ENCODE peak calls at places on chromosomes 7 and 10, in five cellular contexts. One of them, this sample, is unnamed.

GRCh38 chr10:13712799-13713581 is 126.2 kb downstream of the PRPF18 start:
- DNase-seq in right atrium auricular region: peak; percentile 90
- DNase-seq in fibroblast of the aortic adventitia: peak; percentile 97
- DNase-seq in choroid plexus epithelial cell: peak; percentile 94
- DNase-seq in brain microvascular endothelial cell: peak; percentile 98
- DNase-seq in this sample: peak; percentile 84

GRCh38 chr7:41232086-41232485 is 470.8 kb downstream of the INHBA start:
- DNase-seq in right atrium auricular region: no peak
- DNase-seq in fibroblast of the aortic adventitia: peak; percentile 48
- DNase-seq in brain microvascular endothelial cell: peak; percentile 34
- DNase-seq in choroid plexus epithelial cell: peak; percentile 38
- DNase-seq in this sample: no peak

GRCh38 chr7:133714654-133715053 is 412.5 kb upstream of the LRGUK start:
- DNase-seq in fibroblast of the aortic adventitia: no peak
- DNase-seq in right atrium auricular region: no peak
- DNase-seq in choroid plexus epithelial cell: no peak
- DNase-seq in brain microvascular endothelial cell: no peak
- DNase-seq in this sample: no peak

GRCh38 chr10:131975796-131976195 is 5.9 kb downstream of the BNIP3 start:
- DNase-seq in right atrium auricular region: no peak
- DNase-seq in choroid plexus epithelial cell: no peak
- DNase-seq in brain microvascular endothelial cell: no peak
- DNase-seq in fibroblast of the aortic adventitia: no peak
- DNase-seq in this sample: no peak

GRCh38 chr7:27073066-27073465 is 22.7 kb downstream of the HOXA1 start:
- DNase-seq in choroid plexus epithelial cell: no peak
- DNase-seq in right atrium auricular region: no peak
- DNase-seq in fibroblast of the aortic adventitia: no peak
- DNase-seq in brain microvascular endothelial cell: no peak
- DNase-seq in this sample: no peak

GRCh38 chr10:100654835-100655759 is 90.3 kb upstream of the PAX2 start:
- DNase-seq in right atrium auricular region: no peak
- DNase-seq in fibroblast of the aortic adventitia: no peak
- DNase-seq in brain microvascular endothelial cell: no peak
- DNase-seq in choroid plexus epithelial cell: no peak
- DNase-seq in this sample: no peak

GRCh38 chr7:44279286-44279685 is 46.1 kb downstream of the CAMK2B start:
- DNase-seq in choroid plexus epithelial cell: no peak
- DNase-seq in brain microvascular endothelial cell: no peak
- DNase-seq in right atrium auricular region: no peak
- DNase-seq in fibroblast of the aortic adventitia: no peak
- DNase-seq in this sample: no peak

GRCh38 chr7:113086431-113086888 is at the start of gene GPR85:
- DNase-seq in brain microvascular endothelial cell: peak; percentile 67
- DNase-seq in choroid plexus epithelial cell: peak; percentile 82
- DNase-seq in fibroblast of the aortic adventitia: peak; percentile 74
- DNase-seq in right atrium auricular region: no peak
- DNase-seq in this sample: peak; percentile 91

GRCh38 chr10:42981358-42982236 is 95.3 kb upstream of the RET start:
- DNase-seq in brain microvascular endothelial cell: no peak
- DNase-seq in choroid plexus epithelial cell: no peak
- DNase-seq in right atrium auricular region: peak; percentile 42
- DNase-seq in fibroblast of the aortic adventitia: no peak
- DNase-seq in this sample: no peak

GRCh38 chr10:13347235-13348156 is 597 bp downstream of the SEPHS1 start:
- DNase-seq in choroid plexus epithelial cell: peak; percentile 78
- DNase-seq in brain microvascular endothelial cell: peak; percentile 24
- DNase-seq in right atrium auricular region: peak; percentile 65
- DNase-seq in fibroblast of the aortic adventitia: peak; percentile 60
- DNase-seq in this sample: peak; percentile 93

GRCh38 chr7:158277219-158278141 is 310.1 kb downstream of the PTPRN2 start:
- DNase-seq in choroid plexus epithelial cell: no peak
- DNase-seq in right atrium auricular region: no peak
- DNase-seq in brain microvascular endothelial cell: no peak
- DNase-seq in fibroblast of the aortic adventitia: no peak
- DNase-seq in this sample: no peak

GRCh38 chr7:102978280-102978679 is 65.5 kb downstream of the LRRC17 start:
- DNase-seq in fibroblast of the aortic adventitia: peak; percentile 92
- DNase-seq in choroid plexus epithelial cell: peak; percentile 85
- DNase-seq in brain microvascular endothelial cell: peak; percentile 84
- DNase-seq in right atrium auricular region: no peak
- DNase-seq in this sample: peak; percentile 49

GRCh38 chr10:132806126-132807061 is 20.4 kb upstream of the NKX6-2 start:
- DNase-seq in brain microvascular endothelial cell: no peak
- DNase-seq in fibroblast of the aortic adventitia: peak; percentile 2
- DNase-seq in right atrium auricular region: no peak
- DNase-seq in choroid plexus epithelial cell: peak; percentile 17
- DNase-seq in this sample: peak; percentile 23

GRCh38 chr10:48533951-48534720 is 70.7 kb downstream of the ARHGAP22 start:
- DNase-seq in brain microvascular endothelial cell: no peak
- DNase-seq in choroid plexus epithelial cell: no peak
- DNase-seq in fibroblast of the aortic adventitia: peak; percentile 85
- DNase-seq in right atrium auricular region: no peak
- DNase-seq in this sample: peak; percentile 48

GRCh38 chr7:71896535-71896934 is 515.6 kb downstream of the CALN1 start:
- DNase-seq in brain microvascular endothelial cell: no peak
- DNase-seq in choroid plexus epithelial cell: no peak
- DNase-seq in right atrium auricular region: no peak
- DNase-seq in fibroblast of the aortic adventitia: no peak
- DNase-seq in this sample: no peak

GRCh38 chr10:112471878-112472487 is 25.0 kb downstream of the VTI1A start:
- DNase-seq in fibroblast of the aortic adventitia: peak; percentile 75
- DNase-seq in choroid plexus epithelial cell: peak; percentile 81
- DNase-seq in brain microvascular endothelial cell: no peak
- DNase-seq in right atrium auricular region: no peak
- DNase-seq in this sample: peak; percentile 73

GRCh38 chr10:50653758-50654157 is 30.0 kb upstream of the SGMS1 start:
- DNase-seq in choroid plexus epithelial cell: no peak
- DNase-seq in right atrium auricular region: no peak
- DNase-seq in fibroblast of the aortic adventitia: no peak
- DNase-seq in brain microvascular endothelial cell: no peak
- DNase-seq in this sample: no peak

GRCh38 chr10:12710594-12711343 is 290.7 kb downstream of the CCDC3 start:
- DNase-seq in fibroblast of the aortic adventitia: peak; percentile 94
- DNase-seq in brain microvascular endothelial cell: peak; percentile 79
- DNase-seq in right atrium auricular region: peak; percentile 87
- DNase-seq in choroid plexus epithelial cell: peak; percentile 95
- DNase-seq in this sample: peak; percentile 94

GRCh38 chr10:13117842-13118783 is 18.1 kb downstream of the OPTN start:
- DNase-seq in fibroblast of the aortic adventitia: no peak
- DNase-seq in right atrium auricular region: no peak
- DNase-seq in brain microvascular endothelial cell: no peak
- DNase-seq in choroid plexus epithelial cell: no peak
- DNase-seq in this sample: no peak

GRCh38 chr7:136530831-136531230 is 337.6 kb upstream of the CHRM2 start:
- DNase-seq in fibroblast of the aortic adventitia: no peak
- DNase-seq in brain microvascular endothelial cell: no peak
- DNase-seq in choroid plexus epithelial cell: no peak
- DNase-seq in right atrium auricular region: no peak
- DNase-seq in this sample: no peak

GRCh38 chr7:958221-959200 is 4.0 kb upstream of the ADAP1 start:
- DNase-seq in right atrium auricular region: no peak
- DNase-seq in brain microvascular endothelial cell: no peak
- DNase-seq in fibroblast of the aortic adventitia: no peak
- DNase-seq in choroid plexus epithelial cell: no peak
- DNase-seq in this sample: no peak

GRCh38 chr10:5691786-5692185 is 7.1 kb downstream of the TASOR2 start:
- DNase-seq in choroid plexus epithelial cell: no peak
- DNase-seq in brain microvascular endothelial cell: no peak
- DNase-seq in fibroblast of the aortic adventitia: no peak
- DNase-seq in right atrium auricular region: no peak
- DNase-seq in this sample: no peak
- H3K4me3 ChIP-seq in choroid plexus epithelial cell: no peak overlapping the region
- H3K4me3 ChIP-seq in brain microvascular endothelial cell: no peak overlapping the region
- H3K4me3 ChIP-seq in fibroblast of the aortic adventitia: no peak overlapping the region
- H3K4me3 ChIP-seq in right atrium auricular region: no peak overlapping the region
- H3K4me3 ChIP-seq in this sample: no peak overlapping the region

GRCh38 chr10:125041856-125042506 is 100.1 kb downstream of the ZRANB1 start:
- DNase-seq in right atrium auricular region: no peak
- DNase-seq in brain microvascular endothelial cell: no peak
- DNase-seq in choroid plexus epithelial cell: peak; percentile 40
- DNase-seq in fibroblast of the aortic adventitia: no peak
- DNase-seq in this sample: no peak
- H3K4me3 ChIP-seq in right atrium auricular region: no peak overlapping the region
- H3K4me3 ChIP-seq in brain microvascular endothelial cell: no peak overlapping the region
- H3K4me3 ChIP-seq in choroid plexus epithelial cell: no peak overlapping the region
- H3K4me3 ChIP-seq in fibroblast of the aortic adventitia: no peak overlapping the region
- H3K4me3 ChIP-seq in this sample: no peak overlapping the region

DNA sequence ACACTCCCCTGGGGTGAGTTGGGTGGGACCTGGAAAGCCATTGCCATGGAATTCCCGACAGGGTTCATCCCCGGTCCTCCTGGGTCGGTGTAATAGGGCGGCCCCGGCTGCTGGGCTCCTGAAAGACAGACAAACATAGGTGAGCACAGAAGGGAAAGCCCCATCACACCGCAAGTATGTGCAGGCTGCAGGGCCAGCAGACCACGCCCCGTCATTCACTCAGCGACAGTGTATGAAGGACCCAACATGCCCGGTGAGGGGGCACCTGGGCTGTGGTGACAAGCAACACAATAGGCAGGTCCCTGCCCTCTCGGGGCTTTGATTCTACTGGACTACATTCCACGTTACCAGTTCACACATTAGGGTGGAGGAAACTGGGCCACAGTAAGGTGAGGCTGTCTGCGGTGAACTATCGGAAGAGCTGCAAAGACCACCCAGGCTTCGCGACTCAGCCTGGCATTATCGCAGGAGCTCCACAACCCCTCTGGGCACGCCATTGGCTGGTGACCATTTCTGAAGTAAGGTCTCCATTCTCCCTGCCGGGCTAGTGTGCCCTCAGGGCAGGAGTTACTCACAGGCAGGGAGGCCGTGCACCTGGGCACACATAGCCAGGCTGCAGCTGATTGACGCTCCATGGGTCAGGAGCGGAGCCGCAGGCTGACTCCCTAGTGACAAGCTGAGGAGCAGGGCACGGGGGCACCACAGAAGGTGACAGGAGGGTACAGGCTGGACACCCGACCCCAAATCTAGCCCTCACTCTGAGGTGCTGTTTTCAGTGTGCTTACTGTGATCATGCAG is 99.2 kb downstream of the VOPP1 start:
- DNase-seq in fibroblast of the aortic adventitia: no peak
- DNase-seq in right atrium auricular region: no peak
- DNase-seq in choroid plexus epithelial cell: no peak
- DNase-seq in brain microvascular endothelial cell: no peak
- DNase-seq in this sample: no peak
- H3K4me3 ChIP-seq in fibroblast of the aortic adventitia: no peak overlapping the region
- H3K4me3 ChIP-seq in right atrium auricular region: no peak overlapping the region
- H3K4me3 ChIP-seq in choroid plexus epithelial cell: no peak overlapping the region
- H3K4me3 ChIP-seq in brain microvascular endothelial cell: no peak overlapping the region
- H3K4me3 ChIP-seq in this sample: no peak overlapping the region

DNA sequence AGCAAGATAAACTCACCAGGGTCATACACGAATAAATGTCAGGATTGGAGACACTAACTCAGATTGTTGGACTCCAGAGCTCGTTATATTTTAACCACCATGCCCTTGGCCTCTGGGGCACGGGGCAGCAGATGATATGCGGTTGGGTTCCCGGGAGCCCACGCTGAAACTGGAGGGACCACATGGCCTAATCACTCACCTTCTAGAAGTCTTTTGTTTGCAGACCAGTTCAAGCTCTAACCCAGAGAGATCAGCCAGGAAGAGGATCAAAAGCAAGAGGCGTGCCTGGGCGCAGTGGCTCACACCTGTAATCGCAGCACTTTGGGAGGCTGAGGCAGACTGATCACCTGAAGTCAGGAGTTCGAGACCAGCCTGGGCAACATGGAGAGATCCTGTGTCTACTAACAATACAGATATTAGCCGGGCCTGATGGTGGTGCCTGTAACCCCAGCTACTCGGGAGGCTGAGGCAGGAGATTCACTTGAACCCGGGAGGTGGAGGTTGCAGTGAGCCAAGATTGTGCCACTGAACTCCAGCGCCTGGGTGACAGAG is 42.6 kb upstream of the ECHDC3 start:
- DNase-seq in right atrium auricular region: no peak
- DNase-seq in fibroblast of the aortic adventitia: no peak
- DNase-seq in brain microvascular endothelial cell: no peak
- DNase-seq in choroid plexus epithelial cell: no peak
- DNase-seq in this sample: no peak
- H3K4me3 ChIP-seq in right atrium auricular region: no peak overlapping the region
- H3K4me3 ChIP-seq in fibroblast of the aortic adventitia: no peak overlapping the region
- H3K4me3 ChIP-seq in brain microvascular endothelial cell: no peak overlapping the region
- H3K4me3 ChIP-seq in choroid plexus epithelial cell: no peak overlapping the region
- H3K4me3 ChIP-seq in this sample: no peak overlapping the region

DNA sequence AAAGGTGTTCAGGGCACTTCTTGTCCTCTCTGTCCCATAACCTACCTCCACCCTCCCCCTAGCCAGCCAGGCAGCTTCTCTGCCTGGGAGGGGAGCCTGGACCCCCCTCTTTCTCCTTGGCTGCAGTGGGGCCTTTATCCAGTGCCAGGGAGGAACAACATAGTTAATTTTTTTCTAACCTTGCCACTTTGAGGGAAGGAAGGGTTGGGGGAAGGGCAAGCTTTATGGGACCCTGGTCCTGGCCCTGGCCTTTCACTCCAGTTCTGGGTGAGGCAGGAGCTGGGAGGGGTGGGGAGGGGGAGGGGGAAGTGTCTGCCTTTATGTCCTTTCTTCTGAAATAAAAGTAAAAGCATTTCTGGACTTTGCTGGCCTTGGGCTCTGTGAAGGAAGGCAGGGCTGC is 4.5 kb downstream of the VGF start:
- DNase-seq in fibroblast of the aortic adventitia: no peak
- DNase-seq in right atrium auricular region: no peak
- DNase-seq in brain microvascular endothelial cell: no peak
- DNase-seq in choroid plexus epithelial cell: no peak
- DNase-seq in this sample: no peak
- H3K4me3 ChIP-seq in fibroblast of the aortic adventitia: no peak overlapping the region
- H3K4me3 ChIP-seq in right atrium auricular region: no peak overlapping the region
- H3K4me3 ChIP-seq in brain microvascular endothelial cell: no peak overlapping the region
- H3K4me3 ChIP-seq in choroid plexus epithelial cell: no peak overlapping the region
- H3K4me3 ChIP-seq in this sample: no peak overlapping the region

GRCh38 chr7:107560898-107561516 is 2.7 kb downstream of the COG5 start:
- DNase-seq in fibroblast of the aortic adventitia: no peak
- DNase-seq in choroid plexus epithelial cell: no peak
- DNase-seq in brain microvascular endothelial cell: no peak
- DNase-seq in right atrium auricular region: no peak
- DNase-seq in this sample: no peak
- H3K4me3 ChIP-seq in fibroblast of the aortic adventitia: no peak overlapping the region
- H3K4me3 ChIP-seq in choroid plexus epithelial cell: no peak overlapping the region
- H3K4me3 ChIP-seq in brain microvascular endothelial cell: no peak overlapping the region
- H3K4me3 ChIP-seq in right atrium auricular region: no peak overlapping the region
- H3K4me3 ChIP-seq in this sample: no peak overlapping the region

DNA sequence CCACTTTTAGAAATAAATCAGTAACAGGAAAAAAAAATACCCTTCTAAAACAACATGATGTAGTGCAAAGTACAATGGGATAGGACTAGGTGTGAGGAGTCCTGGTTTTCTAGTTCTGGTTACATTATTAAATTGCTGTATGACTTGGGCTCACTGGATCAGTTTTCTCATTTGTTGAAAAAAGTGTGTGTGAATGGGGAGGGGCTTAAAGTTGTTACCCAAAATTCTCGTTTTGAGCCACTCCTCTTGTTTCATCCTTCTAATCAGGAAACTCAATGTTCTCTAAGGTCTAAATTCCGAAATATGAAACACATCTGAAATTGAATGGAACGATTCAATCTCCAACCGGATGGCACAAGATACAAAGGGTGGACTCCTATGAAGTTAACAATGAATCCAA is 1.7 kb downstream of the WASL start:
- DNase-seq in brain microvascular endothelial cell: no peak
- DNase-seq in right atrium auricular region: no peak
- DNase-seq in choroid plexus epithelial cell: no peak
- DNase-seq in fibroblast of the aortic adventitia: peak; percentile 8
- DNase-seq in this sample: peak; percentile 31
- H3K4me3 ChIP-seq in brain microvascular endothelial cell: peak overlapping the region; percentile 84
- H3K4me3 ChIP-seq in right atrium auricular region: peak overlapping the region; percentile 92
- H3K4me3 ChIP-seq in choroid plexus epithelial cell: peak overlapping the region; percentile 78
- H3K4me3 ChIP-seq in fibroblast of the aortic adventitia: peak overlapping the region; percentile 91
- H3K4me3 ChIP-seq in this sample: peak overlapping the region; percentile 99

GRCh38 chr7:55020481-55020871 is 1.7 kb downstream of the EGFR start:
- DNase-seq in right atrium auricular region: no peak
- DNase-seq in choroid plexus epithelial cell: peak; percentile 56
- DNase-seq in fibroblast of the aortic adventitia: peak; percentile 72
- DNase-seq in brain microvascular endothelial cell: peak; percentile 12
- DNase-seq in this sample: peak; percentile 45
- H3K4me3 ChIP-seq in right atrium auricular region: peak overlapping the region; percentile 75
- H3K4me3 ChIP-seq in choroid plexus epithelial cell: peak overlapping the region; percentile 85
- H3K4me3 ChIP-seq in fibroblast of the aortic adventitia: peak overlapping the region; percentile 79
- H3K4me3 ChIP-seq in brain microvascular endothelial cell: peak overlapping the region; percentile 79
- H3K4me3 ChIP-seq in this sample: peak overlapping the region; percentile 88